ENCODE peak calls at places on chromosome 14, in eight cellular contexts. W is HepG2, T is HCT116, X is upper lobe of left lung, P is Panc1, D is K562, K is GM12878, U is GM23338. E is an unnamed sample.

GRCh38 chr14:36646664-36647416 is 14.8 kb upstream of the PAX9 start:
- ATAC-seq in W (peak), T (no peak), X (peak), P (no peak), D (no peak), K (no peak), U (peak), E (peak)

GRCh38 chr14:67517083-67517482 is 16.0 kb upstream of the PLEKHH1 start:
- ATAC-seq in W (peak), T (no peak), X (no peak), P (peak), D (peak), K (no peak), U (peak), E (no peak)

GRCh38 chr14:77605392-77605978 is 11.0 kb downstream of the SPTLC2 start:
- ATAC-seq in W (peak), T (no peak), X (no peak), P (no peak), D (peak), K (peak), U (no peak), E (no peak)

GRCh38 chr14:33696165-33696564 is 254.7 kb downstream of the EGLN3 start:
- ATAC-seq in W (no peak), T (no peak), X (no peak), P (no peak), D (no peak), K (no peak), U (no peak), E (no peak)

GRCh38 chr14:73814158-73814557 is 37.5 kb upstream of the PTGR2 start:
- ATAC-seq in W (no peak), T (no peak), X (no peak), P (no peak), D (no peak), K (peak), U (no peak), E (no peak)

GRCh38 chr14:97120204-97121120 is 323.3 kb downstream of the VRK1 start:
- ATAC-seq in W (no peak), T (no peak), X (no peak), P (no peak), D (no peak), K (peak), U (no peak), E (no peak)

GRCh38 chr14:105665247-105665950 is 139.0 kb downstream of the TMEM121 start:
- ATAC-seq in W (no peak), T (no peak), X (peak), P (no peak), D (no peak), K (no peak), U (no peak), E (no peak)

GRCh38 chr14:70782361-70782760 is 27.0 kb downstream of the MAP3K9 start:
- ATAC-seq in W (no peak), T (peak), X (peak), P (no peak), D (no peak), K (no peak), U (no peak), E (no peak)

GRCh38 chr14:70759398-70759797 is 49.9 kb downstream of the MAP3K9 start:
- ATAC-seq in W (no peak), T (no peak), X (no peak), P (no peak), D (no peak), K (no peak), U (no peak), E (no peak)

GRCh38 chr14:20772650-20773049 is 4.4 kb downstream of the EDDM3B start:
- ATAC-seq in W (no peak), T (no peak), X (no peak), P (no peak), D (no peak), K (no peak), U (peak), E (no peak)

GRCh38 chr14:24312736-24313507 is 1.6 kb downstream of the LTB4R start:
- ATAC-seq in W (no peak), T (no peak), X (no peak), P (no peak), D (no peak), K (no peak), U (no peak), E (no peak)

GRCh38 chr14:43568022-43568421 is 939.1 kb downstream of the FSCB start:
- ATAC-seq in W (no peak), T (no peak), X (no peak), P (no peak), D (no peak), K (no peak), U (no peak), E (no peak)

GRCh38 chr14:76666746-76667145 is 94.5 kb upstream of the VASH1 start:
- ATAC-seq in W (no peak), T (no peak), X (no peak), P (no peak), D (no peak), K (no peak), U (peak), E (no peak)

GRCh38 chr14:97282210-97282609 is 485.0 kb downstream of the VRK1 start:
- ATAC-seq in W (no peak), T (no peak), X (no peak), P (no peak), D (no peak), K (peak), U (no peak), E (no peak)

GRCh38 chr14:97791906-97792305 is 994.7 kb downstream of the VRK1 start:
- ATAC-seq in W (no peak), T (no peak), X (no peak), P (no peak), D (no peak), K (no peak), U (no peak), E (no peak)

GRCh38 chr14:73526036-73526984 is 10.6 kb upstream of the ACOT1 start:
- ATAC-seq in W (peak), T (no peak), X (peak), P (peak), D (no peak), K (no peak), U (peak), E (no peak)

GRCh38 chr14:67680941-67681340 is 6.5 kb upstream of the VTI1B start:
- ATAC-seq in W (no peak), T (no peak), X (no peak), P (no peak), D (peak), K (peak), U (no peak), E (no peak)

GRCh38 chr14:51625170-51625569 is 26.5 kb upstream of the FRMD6 start:
- ATAC-seq in W (no peak), T (no peak), X (no peak), P (no peak), D (no peak), K (no peak), U (no peak), E (no peak)

DNA sequence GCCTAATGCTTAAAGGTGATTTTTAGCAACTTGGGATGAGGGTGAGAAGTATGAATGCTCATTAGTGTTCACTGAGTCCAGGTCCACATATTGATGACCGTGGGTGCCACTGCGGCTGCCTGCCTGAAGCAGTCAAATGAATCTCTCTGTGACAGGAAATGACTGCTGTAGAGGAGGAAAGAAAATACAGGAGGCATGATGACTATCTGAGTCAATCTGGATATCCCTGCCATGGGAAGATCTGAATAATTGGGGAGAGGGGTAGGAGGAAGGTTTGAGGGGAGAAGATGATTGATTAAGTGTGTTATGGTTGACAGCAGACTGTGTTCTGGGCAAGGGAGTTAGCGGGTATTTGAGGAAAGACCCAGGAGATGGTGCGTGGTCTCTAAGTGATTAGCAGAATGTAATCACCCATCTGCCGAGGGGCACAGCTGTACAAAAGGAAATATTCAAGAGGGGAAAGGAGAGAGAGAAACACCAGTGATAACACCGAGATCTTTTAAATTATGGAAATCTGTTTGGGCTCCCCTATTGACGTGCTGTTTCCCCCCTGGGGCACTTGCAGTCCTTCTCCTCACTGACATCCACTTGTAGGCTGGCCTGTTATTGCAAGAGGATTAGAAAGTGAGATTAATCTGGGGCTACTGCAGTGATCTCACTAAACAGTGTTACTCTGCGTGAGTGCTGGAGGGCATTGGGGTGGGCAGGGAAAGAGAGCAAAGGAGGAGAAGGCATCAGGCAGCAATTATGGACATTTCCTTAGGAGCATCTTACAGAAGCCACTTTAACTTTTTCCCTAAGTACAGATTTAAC is 97.7 kb downstream of the AKAP6 start:
- ATAC-seq in W (no peak), T (no peak), X (no peak), P (no peak), D (no peak), K (no peak), U (peak), E (no peak)
- TF ChIP-seq POLR2AphosphoS5 in W (no peak), T (no peak), X (no peak), P (no peak), D (no peak), K (no peak), U (no peak), E (no peak)

GRCh38 chr14:61472025-61472672 is 150.8 kb downstream of the PRKCH start:
- ATAC-seq in W (peak), T (no peak), X (no peak), P (peak), D (no peak), K (peak), U (no peak), E (peak)

GRCh38 chr14:61475316-61475715 is 153.9 kb downstream of the PRKCH start:
- ATAC-seq in W (peak), T (peak), X (no peak), P (no peak), D (peak), K (peak), U (peak), E (no peak)

GRCh38 chr14:61472801-61473376 is 151.5 kb downstream of the PRKCH start:
- ATAC-seq in W (no peak), T (no peak), X (no peak), P (no peak), D (no peak), K (no peak), U (no peak), E (no peak)

GRCh38 chr14:61474671-61475070 is 153.3 kb downstream of the PRKCH start:
- ATAC-seq in W (no peak), T (no peak), X (no peak), P (no peak), D (no peak), K (no peak), U (no peak), E (no peak)

GRCh38 chr14:61474021-61474420 is 152.6 kb downstream of the PRKCH start:
- ATAC-seq in W (no peak), T (no peak), X (no peak), P (no peak), D (no peak), K (no peak), U (no peak), E (no peak)
- TF ChIP-seq POLR2AphosphoS5 in W (no peak), T (no peak), X (no peak), P (no peak), D (no peak), K (no peak), U (no peak), E (no peak)

GRCh38 chr14:103121161-103121845 is 2.0 kb upstream of the TNFAIP2 start:
- ATAC-seq in W (peak), T (no peak), X (peak), P (peak), D (no peak), K (no peak), U (no peak), E (peak)

GRCh38 chr14:103123128-103123633 is at the start of gene TNFAIP2:
- ATAC-seq in W (no peak), T (peak), X (no peak), P (peak), D (peak), K (peak), U (peak), E (peak)

GRCh38 chr14:103122578-103123127 is 608 bp upstream of the TNFAIP2 start:
- ATAC-seq in W (no peak), T (peak), X (no peak), P (peak), D (peak), K (peak), U (peak), E (peak)

GRCh38 chr14:103123634-103124500 is 606 bp downstream of the TNFAIP2 start:
- ATAC-seq in W (no peak), T (peak), X (no peak), P (peak), D (peak), K (peak), U (peak), E (peak)

GRCh38 chr14:103121846-103122577 is 1.2 kb upstream of the TNFAIP2 start:
- ATAC-seq in W (peak), T (no peak), X (peak), P (peak), D (peak), K (peak), U (peak), E (peak)
- TF ChIP-seq POLR2AphosphoS5 in W (no peak), T (peak), X (peak), P (no peak), D (no peak), K (no peak), U (no peak), E (peak)

GRCh38 chr14:94936411-94936892 is 166.5 kb upstream of the GSC start:
- ATAC-seq in W (no peak), T (no peak), X (no peak), P (no peak), D (no peak), K (no peak), U (peak), E (peak)
- TF ChIP-seq POLR2AphosphoS5 in W (no peak), T (no peak), X (no peak), P (no peak), D (no peak), K (no peak), U (no peak), E (peak)

GRCh38 chr14:64198486-64198885 is 95.7 kb downstream of the ESR2 start:
- ATAC-seq in W (no peak), T (no peak), X (no peak), P (no peak), D (no peak), K (no peak), U (no peak), E (no peak)

GRCh38 chr14:64198021-64198420 is 96.2 kb downstream of the ESR2 start:
- ATAC-seq in W (no peak), T (no peak), X (no peak), P (no peak), D (no peak), K (no peak), U (no peak), E (no peak)

GRCh38 chr14:64195194-64195593 is 99.0 kb downstream of the ESR2 start:
- ATAC-seq in W (no peak), T (no peak), X (no peak), P (no peak), D (no peak), K (peak), U (no peak), E (no peak)

GRCh38 chr14:64196026-64196425 is 98.1 kb downstream of the ESR2 start:
- ATAC-seq in W (no peak), T (no peak), X (no peak), P (no peak), D (peak), K (no peak), U (no peak), E (no peak)

GRCh38 chr14:64196668-64197411 is 97.3 kb downstream of the ESR2 start:
- ATAC-seq in W (no peak), T (no peak), X (peak), P (no peak), D (peak), K (peak), U (peak), E (peak)
- TF ChIP-seq POLR2AphosphoS5 in W (no peak), T (no peak), X (no peak), P (no peak), D (no peak), K (peak), U (no peak), E (no peak)

DNA sequence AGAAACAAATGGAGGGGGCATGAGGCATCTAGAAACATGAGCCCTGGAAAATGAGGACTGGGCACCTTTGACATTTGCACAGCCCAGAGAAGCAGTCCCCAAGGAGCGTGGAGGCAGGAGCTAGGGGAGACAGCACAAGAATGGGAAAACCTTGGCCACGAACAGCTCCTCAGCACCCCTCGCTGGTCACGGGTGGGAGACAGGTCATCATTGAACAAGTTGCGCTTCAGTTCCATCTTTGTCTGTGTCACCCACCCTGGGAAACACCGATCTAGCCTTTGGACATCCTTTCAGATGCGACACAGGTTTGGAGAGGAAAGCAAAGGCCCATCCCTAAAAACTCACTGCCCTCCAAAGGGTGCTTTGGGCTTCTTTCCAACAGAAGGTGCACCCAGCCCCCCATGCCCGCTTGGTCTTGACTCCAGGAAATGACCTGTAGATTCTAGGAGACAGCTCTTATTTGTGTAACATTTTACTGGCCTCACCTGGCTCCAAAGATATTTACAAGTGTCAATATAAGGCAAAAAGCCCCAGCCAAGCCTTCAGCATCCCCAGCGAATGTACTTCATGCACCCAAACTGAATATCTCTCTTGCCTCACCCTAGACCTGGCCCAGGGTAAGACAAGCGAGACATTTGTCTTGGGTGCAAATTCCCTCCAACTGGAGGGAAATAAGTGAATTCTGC is 28.8 kb upstream of the CLMN start:
- ATAC-seq in W (no peak), T (no peak), X (no peak), P (no peak), D (no peak), K (no peak), U (peak), E (no peak)
- TF ChIP-seq POLR2AphosphoS5 in W (no peak), T (no peak), X (no peak), P (no peak), D (no peak), K (no peak), U (no peak), E (no peak)

E was measured in gastroesophageal sphincter.